ENCODE peak calls at places on chromosome 9, in four cellular contexts. One of them, this sample, is unnamed.
A peak's percentile ranks its signal among the peaks of the same experiment; 100 is the strongest.

GRCh38 chr9:113690055-113690740 is 185.9 kb upstream of the ZNF618 start:
- DNase-seq in GM10248: no peak
- DNase-seq in fibroblast of lung: no peak
- DNase-seq in MM.1S: no peak
- DNase-seq in this sample: no peak

GRCh38 chr9:97990259-97990658 is 7.1 kb downstream of the ANP32B start:
- DNase-seq in GM10248: no peak
- DNase-seq in fibroblast of lung: peak; percentile 70
- DNase-seq in MM.1S: no peak
- DNase-seq in this sample: no peak

GRCh38 chr9:13956107-13956506 is 357.8 kb downstream of the NFIB start:
- DNase-seq in GM10248: no peak
- DNase-seq in fibroblast of lung: peak; percentile 47
- DNase-seq in MM.1S: no peak
- DNase-seq in this sample: no peak

GRCh38 chr9:15696979-15697378 is 144.1 kb downstream of the CCDC171 start:
- DNase-seq in GM10248: no peak
- DNase-seq in fibroblast of lung: no peak
- DNase-seq in MM.1S: no peak
- DNase-seq in this sample: no peak

GRCh38 chr9:88535932-88536324 is 950 bp downstream of the NXNL2 start:
- DNase-seq in GM10248: no peak
- DNase-seq in fibroblast of lung: no peak
- DNase-seq in MM.1S: no peak
- DNase-seq in this sample: no peak

GRCh38 chr9:88075966-88076285 is 62.3 kb downstream of the SPATA31C2 start:
- DNase-seq in GM10248: no peak
- DNase-seq in fibroblast of lung: no peak
- DNase-seq in MM.1S: no peak
- DNase-seq in this sample: no peak

GRCh38 chr9:136016221-136016881 is 55.2 kb upstream of the UBAC1 start:
- DNase-seq in GM10248: no peak
- DNase-seq in fibroblast of lung: no peak
- DNase-seq in MM.1S: no peak
- DNase-seq in this sample: no peak

GRCh38 chr9:132824151-132824550 is 53.9 kb downstream of the AK8 start:
- DNase-seq in GM10248: no peak
- DNase-seq in fibroblast of lung: no peak
- DNase-seq in MM.1S: no peak
- DNase-seq in this sample: no peak

GRCh38 chr9:87034891-87035290 is 87.6 kb upstream of the GAS1 start:
- DNase-seq in GM10248: no peak
- DNase-seq in fibroblast of lung: no peak
- DNase-seq in MM.1S: no peak
- DNase-seq in this sample: no peak

GRCh38 chr9:131755541-131756198 is 15.8 kb upstream of the RAPGEF1 start:
- DNase-seq in GM10248: peak; percentile 82
- DNase-seq in fibroblast of lung: peak; percentile 70
- DNase-seq in MM.1S: peak; percentile 87
- DNase-seq in this sample: peak; percentile 79

GRCh38 chr9:124840300-124840833 is 12.9 kb upstream of the WDR38 start:
- DNase-seq in GM10248: no peak
- DNase-seq in fibroblast of lung: no peak
- DNase-seq in MM.1S: no peak
- DNase-seq in this sample: no peak

GRCh38 chr9:103168254-103168653 is 173.1 kb downstream of the CYLC2 start:
- DNase-seq in GM10248: no peak
- DNase-seq in fibroblast of lung: no peak
- DNase-seq in MM.1S: peak; percentile 27
- DNase-seq in this sample: no peak

GRCh38 chr9:131577005-131578000 is 32.0 kb downstream of the PRRT1B start:
- DNase-seq in GM10248: no peak
- DNase-seq in fibroblast of lung: no peak
- DNase-seq in MM.1S: no peak
- DNase-seq in this sample: no peak

GRCh38 chr9:8958358-8958757 is 1158.8 kb upstream of the DMAC1 start:
- DNase-seq in GM10248: no peak
- DNase-seq in fibroblast of lung: no peak
- DNase-seq in MM.1S: no peak
- DNase-seq in this sample: no peak

GRCh38 chr9:35859310-35859994 is 10.7 kb downstream of the OR13J1 start:
- DNase-seq in GM10248: no peak
- DNase-seq in fibroblast of lung: peak; percentile 21
- DNase-seq in MM.1S: peak; percentile 7
- DNase-seq in this sample: no peak

GRCh38 chr9:116149844-116150243 is 3.7 kb upstream of the PAPPA start:
- DNase-seq in GM10248: peak; percentile 24
- DNase-seq in fibroblast of lung: peak; percentile 37
- DNase-seq in MM.1S: peak; percentile 27
- DNase-seq in this sample: peak; percentile 32

GRCh38 chr9:12958279-12958678 is 183.5 kb downstream of the LURAP1L start:
- DNase-seq in GM10248: no peak
- DNase-seq in fibroblast of lung: no peak
- DNase-seq in MM.1S: no peak
- DNase-seq in this sample: no peak

GRCh38 chr9:126347911-126348760 is 21.5 kb downstream of the MVB12B start:
- DNase-seq in GM10248: no peak
- DNase-seq in fibroblast of lung: no peak
- DNase-seq in MM.1S: no peak
- DNase-seq in this sample: no peak

GRCh38 chr9:101350285-101350684 is 34.5 kb downstream of the BAAT start:
- DNase-seq in GM10248: no peak
- DNase-seq in fibroblast of lung: no peak
- DNase-seq in MM.1S: no peak
- DNase-seq in this sample: no peak

GRCh38 chr9:76545191-76545590 is 86.2 kb downstream of the GCNT1 start:
- DNase-seq in GM10248: no peak
- DNase-seq in fibroblast of lung: no peak
- DNase-seq in MM.1S: no peak
- DNase-seq in this sample: no peak

GRCh38 chr9:124478014-124478753 is 27.9 kb downstream of the ADGRD2 start:
- DNase-seq in GM10248: no peak
- DNase-seq in fibroblast of lung: no peak
- DNase-seq in MM.1S: no peak
- DNase-seq in this sample: no peak

GRCh38 chr9:35689351-35689600 is 449 bp downstream of the TPM2 start:
- DNase-seq in GM10248: no peak
- DNase-seq in fibroblast of lung: no peak
- DNase-seq in MM.1S: no peak
- DNase-seq in this sample: no peak

GRCh38 chr9:79574716-79575242 is 3.0 kb downstream of the TLE4 start:
- DNase-seq in GM10248: no peak
- DNase-seq in fibroblast of lung: peak; percentile 7
- DNase-seq in MM.1S: no peak
- DNase-seq in this sample: no peak

GRCh38 chr9:129586647-129587046 is 34.3 kb downstream of the C9orf50 start:
- DNase-seq in GM10248: no peak
- DNase-seq in fibroblast of lung: peak; percentile 66
- DNase-seq in MM.1S: no peak
- DNase-seq in this sample: no peak

GRCh38 chr9:88387733-88388202 is 476 bp upstream of the SPIN1 start:
- DNase-seq in GM10248: no peak
- DNase-seq in fibroblast of lung: peak; percentile 59
- DNase-seq in MM.1S: no peak
- DNase-seq in this sample: no peak

GRCh38 chr9:106590759-106591505 is 272.0 kb upstream of the ZNF462 start:
- DNase-seq in GM10248: no peak
- DNase-seq in fibroblast of lung: peak; percentile 19
- DNase-seq in MM.1S: no peak
- DNase-seq in this sample: no peak

GRCh38 chr9:129630967-129631672 is 5.2 kb downstream of the NTMT1 start:
- DNase-seq in GM10248: no peak
- DNase-seq in fibroblast of lung: no peak
- DNase-seq in MM.1S: no peak
- DNase-seq in this sample: no peak

GRCh38 chr9:129270205-129270604 is 92.1 kb upstream of the IER5L start:
- DNase-seq in GM10248: peak; percentile 80
- DNase-seq in fibroblast of lung: no peak
- DNase-seq in MM.1S: peak; percentile 97
- DNase-seq in this sample: peak; percentile 75

GRCh38 chr9:98983295-98984268 is 39.9 kb downstream of the COL15A1 start:
- DNase-seq in GM10248: no peak
- DNase-seq in fibroblast of lung: peak; percentile 95
- DNase-seq in MM.1S: no peak
- DNase-seq in this sample: no peak

GRCh38 chr9:33623658-33624586 is 99.9 kb downstream of the ANKRD18B start:
- DNase-seq in GM10248: peak; percentile 85
- DNase-seq in fibroblast of lung: peak; percentile 72
- DNase-seq in MM.1S: peak; percentile 82
- DNase-seq in this sample: peak; percentile 88

GRCh38 chr9:121976751-121977150 is 116.4 kb downstream of the TTLL11 start:
- DNase-seq in GM10248: no peak
- DNase-seq in fibroblast of lung: peak; percentile 76
- DNase-seq in MM.1S: no peak
- DNase-seq in this sample: no peak

GRCh38 chr9:122406264-122406890 is 35.6 kb downstream of the PTGS1 start:
- DNase-seq in GM10248: no peak
- DNase-seq in fibroblast of lung: no peak
- DNase-seq in MM.1S: no peak
- DNase-seq in this sample: no peak

GRCh38 chr9:130060296-130060695 is 6.6 kb downstream of the GPR107 start:
- DNase-seq in GM10248: no peak
- DNase-seq in fibroblast of lung: no peak
- DNase-seq in MM.1S: no peak
- DNase-seq in this sample: no peak

GRCh38 chr9:90025816-90026215 is 421.0 kb downstream of the GADD45G start:
- DNase-seq in GM10248: no peak
- DNase-seq in fibroblast of lung: no peak
- DNase-seq in MM.1S: no peak
- DNase-seq in this sample: no peak

GRCh38 chr9:129568560-129569505 is 52.1 kb downstream of the C9orf50 start:
- DNase-seq in GM10248: no peak
- DNase-seq in fibroblast of lung: no peak
- DNase-seq in MM.1S: no peak
- DNase-seq in this sample: no peak

GRCh38 chr9:130010151-130010988 is 32.6 kb downstream of the FNBP1 start:
- DNase-seq in GM10248: no peak
- DNase-seq in fibroblast of lung: no peak
- DNase-seq in MM.1S: peak; percentile 87
- DNase-seq in this sample: peak; percentile 42

GRCh38 chr9:114314881-114315722 is 7.8 kb upstream of the ORM1 start:
- DNase-seq in GM10248: no peak
- DNase-seq in fibroblast of lung: no peak
- DNase-seq in MM.1S: no peak
- DNase-seq in this sample: no peak

GRCh38 chr9:78215706-78216105 is 20.2 kb upstream of the CEP78 start:
- DNase-seq in GM10248: no peak
- DNase-seq in fibroblast of lung: no peak
- DNase-seq in MM.1S: no peak
- DNase-seq in this sample: no peak

GRCh38 chr9:78212868-78213267 is 23.0 kb upstream of the CEP78 start:
- DNase-seq in GM10248: no peak
- DNase-seq in fibroblast of lung: no peak
- DNase-seq in MM.1S: no peak
- DNase-seq in this sample: no peak

GRCh38 chr9:78214492-78214891 is 21.4 kb upstream of the CEP78 start:
- DNase-seq in GM10248: no peak
- DNase-seq in fibroblast of lung: no peak
- DNase-seq in MM.1S: no peak
- DNase-seq in this sample: no peak

GRCh38 chr9:78210841-78211301 is 25.0 kb upstream of the CEP78 start:
- DNase-seq in GM10248: peak; percentile 60
- DNase-seq in fibroblast of lung: no peak
- DNase-seq in MM.1S: peak; percentile 53
- DNase-seq in this sample: peak; percentile 59

GRCh38 chr9:78213696-78214095 is 22.2 kb upstream of the CEP78 start:
- DNase-seq in GM10248: no peak
- DNase-seq in fibroblast of lung: peak; percentile 22
- DNase-seq in MM.1S: peak; percentile 39
- DNase-seq in this sample: peak; percentile 29
- TF ChIP-seq CTCF in GM10248: no peak
- TF ChIP-seq CTCF in fibroblast of lung: peak; percentile 31
- TF ChIP-seq CTCF in MM.1S: peak; percentile 61
- TF ChIP-seq CTCF in this sample: peak; percentile 31

GRCh38 chr9:10366171-10366779 is 246.5 kb downstream of the PTPRD start:
- DNase-seq in GM10248: peak; percentile 7
- DNase-seq in fibroblast of lung: peak; percentile 35
- DNase-seq in MM.1S: peak; percentile 46
- DNase-seq in this sample: peak; percentile 18
- TF ChIP-seq CTCF in GM10248: peak; percentile 58
- TF ChIP-seq CTCF in fibroblast of lung: peak; percentile 65
- TF ChIP-seq CTCF in MM.1S: peak; percentile 80
- TF ChIP-seq CTCF in this sample: peak; percentile 46

GRCh38 chr9:4739587-4740372 is 1.2 kb downstream of the AK3 start:
- DNase-seq in GM10248: peak; percentile 24
- DNase-seq in fibroblast of lung: peak; percentile 32
- DNase-seq in MM.1S: no peak
- DNase-seq in this sample: peak; percentile 41
- TF ChIP-seq CTCF in GM10248: no peak
- TF ChIP-seq CTCF in fibroblast of lung: peak; percentile 4
- TF ChIP-seq CTCF in MM.1S: no peak
- TF ChIP-seq CTCF in this sample: no peak

GRCh38 chr9:127763918-127764384 is 14.5 kb downstream of the SH2D3C start:
- DNase-seq in GM10248: peak; percentile 45
- DNase-seq in fibroblast of lung: no peak
- DNase-seq in MM.1S: no peak
- DNase-seq in this sample: peak; percentile 66
- TF ChIP-seq CTCF in GM10248: peak; percentile 62
- TF ChIP-seq CTCF in fibroblast of lung: peak; percentile 21
- TF ChIP-seq CTCF in MM.1S: peak; percentile 39
- TF ChIP-seq CTCF in this sample: peak; percentile 16